ENCODE peak calls at places on chromosomes 7 and 10, in nine cellular contexts. One of them, this sample, is unnamed.

GRCh38 chr7:77293046-77293445 is 93.4 kb upstream of the FGL2 start:
- DNase-seq in transverse colon: no peak
- DNase-seq in CD8-positive, alpha-beta memory T cell: no peak
- DNase-seq in Peyer's patch: no peak
- DNase-seq in right lobe of liver: no peak
- DNase-seq in OCI-LY7: no peak
- DNase-seq in mammary epithelial cell: no peak
- DNase-seq in right cardiac atrium: no peak
- DNase-seq in tibial nerve: no peak
- DNase-seq in this sample: no peak

GRCh38 chr10:36157486-36157885 is 515.4 kb upstream of the FZD8 start:
- DNase-seq in transverse colon: no peak
- DNase-seq in CD8-positive, alpha-beta memory T cell: no peak
- DNase-seq in Peyer's patch: no peak
- DNase-seq in right lobe of liver: no peak
- DNase-seq in OCI-LY7: no peak
- DNase-seq in mammary epithelial cell: no peak
- DNase-seq in right cardiac atrium: no peak
- DNase-seq in tibial nerve: no peak
- DNase-seq in this sample: no peak

GRCh38 chr7:92930404-92930803 is 94.0 kb upstream of the CDK6 start:
- DNase-seq in transverse colon: no peak
- DNase-seq in CD8-positive, alpha-beta memory T cell: no peak
- DNase-seq in Peyer's patch: no peak
- DNase-seq in right lobe of liver: no peak
- DNase-seq in OCI-LY7: no peak
- DNase-seq in mammary epithelial cell: no peak
- DNase-seq in right cardiac atrium: no peak
- DNase-seq in tibial nerve: no peak
- DNase-seq in this sample: no peak

GRCh38 chr7:132255898-132256297 is 320.4 kb downstream of the PLXNA4 start:
- DNase-seq in transverse colon: no peak
- DNase-seq in CD8-positive, alpha-beta memory T cell: no peak
- DNase-seq in Peyer's patch: no peak
- DNase-seq in right lobe of liver: no peak
- DNase-seq in OCI-LY7: no peak
- DNase-seq in mammary epithelial cell: peak; percentile 5
- DNase-seq in right cardiac atrium: peak; percentile 76
- DNase-seq in tibial nerve: no peak
- DNase-seq in this sample: no peak

GRCh38 chr7:137903382-137904169 is 56.8 kb upstream of the DGKI start:
- DNase-seq in transverse colon: peak; percentile 62
- DNase-seq in CD8-positive, alpha-beta memory T cell: peak; percentile 60
- DNase-seq in Peyer's patch: peak; percentile 83
- DNase-seq in right lobe of liver: no peak
- DNase-seq in OCI-LY7: peak; percentile 83
- DNase-seq in mammary epithelial cell: peak; percentile 52
- DNase-seq in right cardiac atrium: peak; percentile 54
- DNase-seq in tibial nerve: peak; percentile 55
- DNase-seq in this sample: peak; percentile 59

GRCh38 chr10:122740640-122741039 is 41.0 kb upstream of the C10orf120 start:
- DNase-seq in transverse colon: no peak
- DNase-seq in CD8-positive, alpha-beta memory T cell: no peak
- DNase-seq in Peyer's patch: no peak
- DNase-seq in right lobe of liver: no peak
- DNase-seq in OCI-LY7: no peak
- DNase-seq in mammary epithelial cell: no peak
- DNase-seq in right cardiac atrium: no peak
- DNase-seq in tibial nerve: no peak
- DNase-seq in this sample: no peak

GRCh38 chr7:28358423-28358868 is 53.9 kb upstream of the CREB5 start:
- DNase-seq in transverse colon: no peak
- DNase-seq in CD8-positive, alpha-beta memory T cell: no peak
- DNase-seq in Peyer's patch: no peak
- DNase-seq in right lobe of liver: no peak
- DNase-seq in OCI-LY7: no peak
- DNase-seq in mammary epithelial cell: peak; percentile 96
- DNase-seq in right cardiac atrium: no peak
- DNase-seq in tibial nerve: no peak
- DNase-seq in this sample: peak; percentile 74

GRCh38 chr7:95674101-95674500 is 77.8 kb upstream of the PDK4 start:
- DNase-seq in transverse colon: no peak
- DNase-seq in CD8-positive, alpha-beta memory T cell: no peak
- DNase-seq in Peyer's patch: no peak
- DNase-seq in right lobe of liver: no peak
- DNase-seq in OCI-LY7: no peak
- DNase-seq in mammary epithelial cell: no peak
- DNase-seq in right cardiac atrium: no peak
- DNase-seq in tibial nerve: no peak
- DNase-seq in this sample: no peak

GRCh38 chr7:109752068-109752467 is 1182.4 kb downstream of the DNAJB9 start:
- DNase-seq in transverse colon: no peak
- DNase-seq in CD8-positive, alpha-beta memory T cell: no peak
- DNase-seq in Peyer's patch: no peak
- DNase-seq in right lobe of liver: no peak
- DNase-seq in OCI-LY7: no peak
- DNase-seq in mammary epithelial cell: no peak
- DNase-seq in right cardiac atrium: no peak
- DNase-seq in tibial nerve: no peak
- DNase-seq in this sample: no peak

GRCh38 chr10:102150970-102151773 is 1.0 kb upstream of the NOLC1 start:
- DNase-seq in transverse colon: no peak
- DNase-seq in CD8-positive, alpha-beta memory T cell: no peak
- DNase-seq in Peyer's patch: no peak
- DNase-seq in right lobe of liver: no peak
- DNase-seq in OCI-LY7: no peak
- DNase-seq in mammary epithelial cell: peak; percentile 76
- DNase-seq in right cardiac atrium: no peak
- DNase-seq in tibial nerve: no peak
- DNase-seq in this sample: no peak

GRCh38 chr10:116044722-116045374 is 228.2 kb downstream of the GFRA1 start:
- DNase-seq in transverse colon: no peak
- DNase-seq in CD8-positive, alpha-beta memory T cell: no peak
- DNase-seq in Peyer's patch: no peak
- DNase-seq in right lobe of liver: peak; percentile 70
- DNase-seq in OCI-LY7: no peak
- DNase-seq in mammary epithelial cell: no peak
- DNase-seq in right cardiac atrium: peak; percentile 78
- DNase-seq in tibial nerve: peak; percentile 41
- DNase-seq in this sample: peak; percentile 64

GRCh38 chr7:78326189-78326588 is 527.6 kb downstream of the PHTF2 start:
- DNase-seq in transverse colon: no peak
- DNase-seq in CD8-positive, alpha-beta memory T cell: no peak
- DNase-seq in Peyer's patch: no peak
- DNase-seq in right lobe of liver: no peak
- DNase-seq in OCI-LY7: no peak
- DNase-seq in mammary epithelial cell: peak; percentile 5
- DNase-seq in right cardiac atrium: no peak
- DNase-seq in tibial nerve: no peak
- DNase-seq in this sample: no peak

GRCh38 chr7:137970263-137970975 is 31.5 kb downstream of the CREB3L2 start:
- DNase-seq in transverse colon: peak; percentile 49
- DNase-seq in CD8-positive, alpha-beta memory T cell: no peak
- DNase-seq in Peyer's patch: no peak
- DNase-seq in right lobe of liver: no peak
- DNase-seq in OCI-LY7: no peak
- DNase-seq in mammary epithelial cell: peak; percentile 64
- DNase-seq in right cardiac atrium: peak; percentile 89
- DNase-seq in tibial nerve: no peak
- DNase-seq in this sample: peak; percentile 67

GRCh38 chr7:36360244-36360643 is 29.4 kb upstream of the ANLN start:
- DNase-seq in transverse colon: no peak
- DNase-seq in CD8-positive, alpha-beta memory T cell: no peak
- DNase-seq in Peyer's patch: no peak
- DNase-seq in right lobe of liver: no peak
- DNase-seq in OCI-LY7: no peak
- DNase-seq in mammary epithelial cell: no peak
- DNase-seq in right cardiac atrium: no peak
- DNase-seq in tibial nerve: no peak
- DNase-seq in this sample: no peak

GRCh38 chr10:100662067-100662466 is 83.3 kb upstream of the PAX2 start:
- DNase-seq in transverse colon: no peak
- DNase-seq in CD8-positive, alpha-beta memory T cell: no peak
- DNase-seq in Peyer's patch: no peak
- DNase-seq in right lobe of liver: no peak
- DNase-seq in OCI-LY7: no peak
- DNase-seq in mammary epithelial cell: no peak
- DNase-seq in right cardiac atrium: no peak
- DNase-seq in tibial nerve: no peak
- DNase-seq in this sample: no peak

GRCh38 chr10:89550509-89550908 is 15.1 kb upstream of the SLC16A12 start:
- DNase-seq in transverse colon: no peak
- DNase-seq in CD8-positive, alpha-beta memory T cell: no peak
- DNase-seq in Peyer's patch: no peak
- DNase-seq in right lobe of liver: no peak
- DNase-seq in OCI-LY7: no peak
- DNase-seq in mammary epithelial cell: no peak
- DNase-seq in right cardiac atrium: peak; percentile 64
- DNase-seq in tibial nerve: no peak
- DNase-seq in this sample: peak; percentile 53

GRCh38 chr10:77328272-77328816 is 309.3 kb downstream of the KCNMA1 start:
- DNase-seq in transverse colon: no peak
- DNase-seq in CD8-positive, alpha-beta memory T cell: no peak
- DNase-seq in Peyer's patch: no peak
- DNase-seq in right lobe of liver: no peak
- DNase-seq in OCI-LY7: peak; percentile 6
- DNase-seq in mammary epithelial cell: no peak
- DNase-seq in right cardiac atrium: no peak
- DNase-seq in tibial nerve: no peak
- DNase-seq in this sample: peak; percentile 51

GRCh38 chr7:80429186-80429585 is 82.7 kb downstream of the GNAT3 start:
- DNase-seq in transverse colon: no peak
- DNase-seq in CD8-positive, alpha-beta memory T cell: no peak
- DNase-seq in Peyer's patch: no peak
- DNase-seq in right lobe of liver: no peak
- DNase-seq in OCI-LY7: no peak
- DNase-seq in mammary epithelial cell: no peak
- DNase-seq in right cardiac atrium: no peak
- DNase-seq in tibial nerve: no peak
- DNase-seq in this sample: no peak

GRCh38 chr10:112915590-112916572 is 34.2 kb upstream of the TCF7L2 start:
- DNase-seq in transverse colon: peak; percentile 86
- DNase-seq in CD8-positive, alpha-beta memory T cell: no peak
- DNase-seq in Peyer's patch: peak; percentile 87
- DNase-seq in right lobe of liver: no peak
- DNase-seq in OCI-LY7: no peak
- DNase-seq in mammary epithelial cell: peak; percentile 61
- DNase-seq in right cardiac atrium: no peak
- DNase-seq in tibial nerve: no peak
- DNase-seq in this sample: peak; percentile 87

GRCh38 chr7:127809285-127809702 is 157.3 kb downstream of the SND1 start:
- DNase-seq in transverse colon: no peak
- DNase-seq in CD8-positive, alpha-beta memory T cell: no peak
- DNase-seq in Peyer's patch: no peak
- DNase-seq in right lobe of liver: no peak
- DNase-seq in OCI-LY7: no peak
- DNase-seq in mammary epithelial cell: peak; percentile 96
- DNase-seq in right cardiac atrium: no peak
- DNase-seq in tibial nerve: no peak
- DNase-seq in this sample: no peak

GRCh38 chr7:53768191-53768590 is 732.8 kb downstream of the POM121L12 start:
- DNase-seq in transverse colon: no peak
- DNase-seq in CD8-positive, alpha-beta memory T cell: no peak
- DNase-seq in Peyer's patch: no peak
- DNase-seq in right lobe of liver: no peak
- DNase-seq in OCI-LY7: no peak
- DNase-seq in mammary epithelial cell: no peak
- DNase-seq in right cardiac atrium: no peak
- DNase-seq in tibial nerve: no peak
- DNase-seq in this sample: no peak

DNA sequence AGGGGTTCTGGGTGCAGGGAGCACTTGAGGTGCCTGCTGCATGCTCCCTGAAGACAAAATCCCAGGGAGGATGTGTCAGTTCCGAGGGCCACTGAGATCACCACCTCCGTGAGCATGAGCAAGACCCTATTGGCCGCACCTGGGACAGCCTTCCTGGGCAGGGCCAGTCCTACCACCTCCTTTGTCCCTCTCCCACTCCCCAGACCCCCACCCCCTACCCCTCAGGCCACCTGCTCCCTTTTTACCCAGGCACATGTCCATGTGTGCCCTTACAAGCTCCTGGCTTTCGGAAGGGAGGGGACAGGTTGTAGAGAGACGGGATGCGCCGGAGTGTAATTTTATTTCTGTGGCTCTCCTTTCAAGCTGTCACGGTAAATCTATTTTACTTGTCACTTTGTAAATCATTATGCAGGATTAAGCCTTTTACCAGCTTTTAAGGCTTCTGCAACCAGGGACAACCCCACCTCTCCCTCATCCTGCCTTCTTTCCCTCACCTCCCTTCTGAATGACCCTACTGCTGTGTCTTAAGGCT is 20.9 kb downstream of the ZMIZ1 start:
- DNase-seq in transverse colon: no peak
- DNase-seq in CD8-positive, alpha-beta memory T cell: no peak
- DNase-seq in Peyer's patch: no peak
- DNase-seq in right lobe of liver: no peak
- DNase-seq in OCI-LY7: no peak
- DNase-seq in mammary epithelial cell: no peak
- DNase-seq in right cardiac atrium: no peak
- DNase-seq in tibial nerve: no peak
- DNase-seq in this sample: no peak
- H3K4me1 ChIP-seq in transverse colon: peaks cover 85% of the 10 kb centered on the region
- H3K4me1 ChIP-seq in CD8-positive, alpha-beta memory T cell: peaks cover 19% of the 10 kb centered on the region
- H3K4me1 ChIP-seq in Peyer's patch: peaks cover 97% of the 10 kb centered on the region
- H3K4me1 ChIP-seq in right lobe of liver: peaks cover 59% of the 10 kb centered on the region
- H3K4me1 ChIP-seq in OCI-LY7: peaks cover 98% of the 10 kb centered on the region
- H3K4me1 ChIP-seq in mammary epithelial cell: peaks cover 41% of the 10 kb centered on the region
- H3K4me1 ChIP-seq in right cardiac atrium: peaks cover 57% of the 10 kb centered on the region
- H3K4me1 ChIP-seq in tibial nerve: peaks cover 99% of the 10 kb centered on the region
- H3K4me1 ChIP-seq in this sample: peaks cover 39% of the 10 kb centered on the region

GRCh38 chr10:95785317-95785716 is 29.4 kb downstream of the ENTPD1 start:
- DNase-seq in transverse colon: no peak
- DNase-seq in CD8-positive, alpha-beta memory T cell: no peak
- DNase-seq in Peyer's patch: no peak
- DNase-seq in right lobe of liver: no peak
- DNase-seq in OCI-LY7: no peak
- DNase-seq in mammary epithelial cell: no peak
- DNase-seq in right cardiac atrium: no peak
- DNase-seq in tibial nerve: no peak
- DNase-seq in this sample: no peak
- H3K4me3 ChIP-seq in transverse colon: no peak overlapping the region
- H3K4me3 ChIP-seq in CD8-positive, alpha-beta memory T cell: no peak overlapping the region
- H3K4me3 ChIP-seq in Peyer's patch: no peak overlapping the region
- H3K4me3 ChIP-seq in right lobe of liver: no peak overlapping the region
- H3K4me3 ChIP-seq in OCI-LY7: no peak overlapping the region
- H3K4me3 ChIP-seq in mammary epithelial cell: no peak overlapping the region
- H3K4me3 ChIP-seq in right cardiac atrium: no peak overlapping the region
- H3K4me3 ChIP-seq in tibial nerve: no peak overlapping the region
- H3K4me3 ChIP-seq in this sample: no peak overlapping the region

GRCh38 chr10:110416776-110417732 is 80.7 kb upstream of the DUSP5 start:
- DNase-seq in transverse colon: peak; percentile 81
- DNase-seq in CD8-positive, alpha-beta memory T cell: no peak
- DNase-seq in Peyer's patch: peak; percentile 87
- DNase-seq in right lobe of liver: no peak
- DNase-seq in OCI-LY7: no peak
- DNase-seq in mammary epithelial cell: peak; percentile 40
- DNase-seq in right cardiac atrium: no peak
- DNase-seq in tibial nerve: no peak
- DNase-seq in this sample: no peak
- H3K4me1 ChIP-seq in transverse colon: peaks cover 18% of the 10 kb centered on the region
- H3K4me1 ChIP-seq in CD8-positive, alpha-beta memory T cell: peaks cover 50% of the 10 kb centered on the region
- H3K4me1 ChIP-seq in Peyer's patch: peaks cover 27% of the 10 kb centered on the region
- H3K4me1 ChIP-seq in right lobe of liver: peaks cover 13% of the 10 kb centered on the region
- H3K4me1 ChIP-seq in OCI-LY7: peaks cover 76% of the 10 kb centered on the region
- H3K4me1 ChIP-seq in mammary epithelial cell: peaks cover 55% of the 10 kb centered on the region
- H3K4me1 ChIP-seq in right cardiac atrium: peaks cover 4% of the 10 kb centered on the region
- H3K4me1 ChIP-seq in tibial nerve: peaks cover 8% of the 10 kb centered on the region
- H3K4me1 ChIP-seq in this sample: peaks cover 43% of the 10 kb centered on the region

GRCh38 chr10:103692421-103693069 is 162.8 kb downstream of the SH3PXD2A start:
- DNase-seq in transverse colon: peak; percentile 47
- DNase-seq in CD8-positive, alpha-beta memory T cell: no peak
- DNase-seq in Peyer's patch: no peak
- DNase-seq in right lobe of liver: no peak
- DNase-seq in OCI-LY7: peak; percentile 75
- DNase-seq in mammary epithelial cell: no peak
- DNase-seq in right cardiac atrium: peak; percentile 45
- DNase-seq in tibial nerve: no peak
- DNase-seq in this sample: no peak
- H3K4me3 ChIP-seq in transverse colon: peak overlapping the region; percentile 10
- H3K4me3 ChIP-seq in CD8-positive, alpha-beta memory T cell: peak overlapping the region; percentile 34
- H3K4me3 ChIP-seq in Peyer's patch: peak overlapping the region; percentile 56
- H3K4me3 ChIP-seq in right lobe of liver: no peak overlapping the region
- H3K4me3 ChIP-seq in OCI-LY7: peak overlapping the region; percentile 69
- H3K4me3 ChIP-seq in mammary epithelial cell: no peak overlapping the region
- H3K4me3 ChIP-seq in right cardiac atrium: peak overlapping the region; percentile 38
- H3K4me3 ChIP-seq in tibial nerve: peak overlapping the region; percentile 49
- H3K4me3 ChIP-seq in this sample: peak overlapping the region; percentile 20

This sample was measured in SJSA1.